ENCODE peak calls at places on chromosome X, in nine cellular contexts. Z is stimulated activated CD4-positive, alpha-beta T cell treated with anti-CD3 and anti-CD28 coated beads, TNF-alpha, amount 100 ng/mL, for 48 hours; Y is dorsolateral prefrontal cortex; R is Calu3; A is MCF 10A; F is omental fat pad; B is activated T-cell treated with anti-CD3 and anti-CD28 coated beads for 48 hours; T is HEK293T; U is sciatic nerve. Q is an unnamed sample.

GRCh38 chrX:133444952-133445831 is 29.9 kb upstream of the GPC4 start:
- DNase-seq in U (no peak), Z (no peak), F (no peak), T (peak), Y (no peak), R (peak), B (no peak), A (peak), Q (no peak)

GRCh38 chrX:16695079-16695676 is 17.3 kb downstream of the CTPS2 start:
- DNase-seq in B (peak), Z (no peak), U (peak), F (peak), R (peak), A (peak), Y (peak), T (peak), Q (peak)

GRCh38 chrX:153870288-153870690 is 15.7 kb downstream of the L1CAM start:
- DNase-seq in A (no peak), Y (no peak), U (no peak), B (no peak), F (no peak), Z (no peak), R (no peak), T (no peak), Q (no peak)

GRCh38 chrX:119887721-119888425 is 7.8 kb upstream of the AKAP14 start:
- DNase-seq in Y (peak), F (no peak), T (peak), R (peak), Z (peak), A (peak), U (peak), B (peak), Q (peak)

GRCh38 chrX:34918091-34918736 is 24.4 kb upstream of the FAM47B start:
- DNase-seq in A (peak), F (no peak), Z (no peak), Y (no peak), R (no peak), T (no peak), B (no peak), U (no peak), Q (no peak)

GRCh38 chrX:10579753-10580060 is 40.7 kb downstream of the MID1 start:
- DNase-seq in R (no peak), U (no peak), A (no peak), F (no peak), B (no peak), Z (no peak), T (no peak), Y (no peak), Q (no peak)

GRCh38 chrX:8034058-8034457 is 106.8 kb upstream of the PNPLA4 start:
- DNase-seq in U (no peak), Z (no peak), Y (no peak), B (no peak), T (no peak), A (no peak), R (no peak), F (no peak), Q (no peak)

GRCh38 chrX:11750051-11750450 is 8.0 kb upstream of the MSL3 start:
- DNase-seq in R (no peak), B (no peak), Y (no peak), Z (no peak), A (peak), T (no peak), U (no peak), F (no peak), Q (no peak)

GRCh38 chrX:109740076-109740809 is 7.2 kb upstream of the ACSL4 start:
- DNase-seq in A (peak), B (no peak), Y (no peak), T (no peak), U (no peak), F (no peak), R (no peak), Z (no peak), Q (no peak)

GRCh38 chrX:9644335-9644734 is 121.3 kb downstream of the GPR143 start:
- DNase-seq in U (no peak), A (no peak), Z (peak), B (peak), Y (no peak), T (no peak), F (no peak), R (no peak), Q (peak)

GRCh38 chrX:28124416-28124815 is 143.2 kb upstream of the DCAF8L1 start:
- DNase-seq in T (no peak), R (no peak), F (no peak), U (no peak), Y (no peak), B (no peak), A (no peak), Z (no peak), Q (no peak)

GRCh38 chrX:47217121-47217851 is 1.2 kb upstream of the CDK16 start:
- DNase-seq in R (no peak), U (no peak), A (peak), B (no peak), Y (no peak), T (peak), Z (no peak), F (no peak), Q (no peak)

Q was measured in stimulated activated effector memory CD8-positive, alpha-beta T cell treated with anti-CD3 and anti-CD28 coated beads, Interleukin-12 subunit alpha, Interleukin-12 subunit beta, amount 100 ng/mL, for 72 hours.